ENCODE peak calls at places on chromosomes 5 and 9, in four cellular contexts. One of them, this sample, is unnamed.

GRCh38 chr5:107284822-107285510 is 385.8 kb downstream of the EFNA5 start:
- DNase-seq in neuronal stem cell: no peak
- DNase-seq in IMR-90: peak; percentile 16
- DNase-seq in mesenchymal stem cell: peak; percentile 19
- DNase-seq in this sample: peak; percentile 29

GRCh38 chr9:36543916-36544315 is 28.8 kb upstream of the MELK start:
- DNase-seq in neuronal stem cell: no peak
- DNase-seq in IMR-90: no peak
- DNase-seq in mesenchymal stem cell: no peak
- DNase-seq in this sample: no peak

GRCh38 chr9:120480707-120481106 is 99.3 kb downstream of the CDK5RAP2 start:
- DNase-seq in neuronal stem cell: no peak
- DNase-seq in IMR-90: no peak
- DNase-seq in mesenchymal stem cell: no peak
- DNase-seq in this sample: no peak

GRCh38 chr5:431711-432050 is 11.3 kb upstream of the EXOC3 start:
- DNase-seq in neuronal stem cell: no peak
- DNase-seq in IMR-90: no peak
- DNase-seq in mesenchymal stem cell: no peak
- DNase-seq in this sample: no peak

GRCh38 chr9:98572054-98572627 is 136.6 kb downstream of the GABBR2 start:
- DNase-seq in neuronal stem cell: peak; percentile 15
- DNase-seq in IMR-90: peak; percentile 36
- DNase-seq in mesenchymal stem cell: no peak
- DNase-seq in this sample: no peak

GRCh38 chr9:75979362-75979761 is 88.9 kb downstream of the PCSK5 start:
- DNase-seq in neuronal stem cell: no peak
- DNase-seq in IMR-90: peak; percentile 13
- DNase-seq in mesenchymal stem cell: peak; percentile 41
- DNase-seq in this sample: peak; percentile 72

GRCh38 chr9:78989031-78989658 is 582.6 kb upstream of the TLE4 start:
- DNase-seq in neuronal stem cell: no peak
- DNase-seq in IMR-90: peak; percentile 22
- DNase-seq in mesenchymal stem cell: no peak
- DNase-seq in this sample: no peak

GRCh38 chr9:34252670-34253459 is 74.0 kb downstream of the UBAP1 start:
- DNase-seq in neuronal stem cell: peak; percentile 61
- DNase-seq in IMR-90: peak; percentile 54
- DNase-seq in mesenchymal stem cell: peak; percentile 64
- DNase-seq in this sample: peak; percentile 75

GRCh38 chr5:14807471-14807870 is 64.1 kb downstream of the ANKH start:
- DNase-seq in neuronal stem cell: no peak
- DNase-seq in IMR-90: no peak
- DNase-seq in mesenchymal stem cell: no peak
- DNase-seq in this sample: no peak

GRCh38 chr5:27978322-27978721 is 939.9 kb upstream of the CDH9 start:
- DNase-seq in neuronal stem cell: no peak
- DNase-seq in IMR-90: no peak
- DNase-seq in mesenchymal stem cell: no peak
- DNase-seq in this sample: no peak

GRCh38 chr9:94804316-94804715 is 77.8 kb downstream of the AOPEP start:
- DNase-seq in neuronal stem cell: no peak
- DNase-seq in IMR-90: no peak
- DNase-seq in mesenchymal stem cell: no peak
- DNase-seq in this sample: no peak

GRCh38 chr9:71692337-71692736 is 76.0 kb downstream of the CEMIP2 start:
- DNase-seq in neuronal stem cell: no peak
- DNase-seq in IMR-90: peak; percentile 58
- DNase-seq in mesenchymal stem cell: no peak
- DNase-seq in this sample: no peak

GRCh38 chr9:81851340-81851739 is 76.9 kb upstream of the SPATA31D4 start:
- DNase-seq in neuronal stem cell: no peak
- DNase-seq in IMR-90: no peak
- DNase-seq in mesenchymal stem cell: no peak
- DNase-seq in this sample: no peak

GRCh38 chr9:92669527-92669889 is 423 bp downstream of the IPPK start:
- DNase-seq in neuronal stem cell: no peak
- DNase-seq in IMR-90: no peak
- DNase-seq in mesenchymal stem cell: peak; percentile 63
- DNase-seq in this sample: no peak

GRCh38 chr5:90000351-90000750 is 409.2 kb downstream of the CETN3 start:
- DNase-seq in neuronal stem cell: no peak
- DNase-seq in IMR-90: no peak
- DNase-seq in mesenchymal stem cell: no peak
- DNase-seq in this sample: peak; percentile 35

GRCh38 chr5:167653645-167654106 is 637.8 kb upstream of the WWC1 start:
- DNase-seq in neuronal stem cell: no peak
- DNase-seq in IMR-90: peak; percentile 30
- DNase-seq in mesenchymal stem cell: no peak
- DNase-seq in this sample: no peak

GRCh38 chr9:37941253-37941652 is 37.3 kb upstream of the SLC25A51 start:
- DNase-seq in neuronal stem cell: no peak
- DNase-seq in IMR-90: no peak
- DNase-seq in mesenchymal stem cell: no peak
- DNase-seq in this sample: no peak

GRCh38 chr9:19173598-19174125 is 46.4 kb upstream of the PLIN2 start:
- DNase-seq in neuronal stem cell: no peak
- DNase-seq in IMR-90: no peak
- DNase-seq in mesenchymal stem cell: no peak
- DNase-seq in this sample: no peak

GRCh38 chr5:157263586-157264090 is 2.3 kb upstream of the CYFIP2 start:
- DNase-seq in neuronal stem cell: no peak
- DNase-seq in IMR-90: no peak
- DNase-seq in mesenchymal stem cell: no peak
- DNase-seq in this sample: no peak

GRCh38 chr9:94144394-94144793 is 60.1 kb downstream of the PTPDC1 start:
- DNase-seq in neuronal stem cell: no peak
- DNase-seq in IMR-90: no peak
- DNase-seq in mesenchymal stem cell: no peak
- DNase-seq in this sample: no peak

GRCh38 chr9:70485273-70485858 is 70.9 kb upstream of the KLF9 start:
- DNase-seq in neuronal stem cell: no peak
- DNase-seq in IMR-90: no peak
- DNase-seq in mesenchymal stem cell: peak; percentile 79
- DNase-seq in this sample: no peak

GRCh38 chr9:124285903-124286291 is 28.1 kb downstream of the NEK6 start:
- DNase-seq in neuronal stem cell: no peak
- DNase-seq in IMR-90: peak; percentile 99
- DNase-seq in mesenchymal stem cell: peak; percentile 99
- DNase-seq in this sample: no peak

GRCh38 chr9:113957778-113958430 is 81.8 kb downstream of the ZNF618 start:
- DNase-seq in neuronal stem cell: no peak
- DNase-seq in IMR-90: peak; percentile 94
- DNase-seq in mesenchymal stem cell: peak; percentile 78
- DNase-seq in this sample: no peak

GRCh38 chr9:136342191-136343120 is 15.1 kb downstream of the GPSM1 start:
- DNase-seq in neuronal stem cell: peak; percentile 94
- DNase-seq in IMR-90: peak; percentile 83
- DNase-seq in mesenchymal stem cell: peak; percentile 78
- DNase-seq in this sample: peak; percentile 90
- H3K27ac ChIP-seq in neuronal stem cell: peak overlapping the region; percentile 68
- H3K27ac ChIP-seq in IMR-90: peak overlapping the region; percentile 4
- H3K27ac ChIP-seq in mesenchymal stem cell: no peak overlapping the region
- H3K27ac ChIP-seq in this sample: no peak overlapping the region

DNA sequence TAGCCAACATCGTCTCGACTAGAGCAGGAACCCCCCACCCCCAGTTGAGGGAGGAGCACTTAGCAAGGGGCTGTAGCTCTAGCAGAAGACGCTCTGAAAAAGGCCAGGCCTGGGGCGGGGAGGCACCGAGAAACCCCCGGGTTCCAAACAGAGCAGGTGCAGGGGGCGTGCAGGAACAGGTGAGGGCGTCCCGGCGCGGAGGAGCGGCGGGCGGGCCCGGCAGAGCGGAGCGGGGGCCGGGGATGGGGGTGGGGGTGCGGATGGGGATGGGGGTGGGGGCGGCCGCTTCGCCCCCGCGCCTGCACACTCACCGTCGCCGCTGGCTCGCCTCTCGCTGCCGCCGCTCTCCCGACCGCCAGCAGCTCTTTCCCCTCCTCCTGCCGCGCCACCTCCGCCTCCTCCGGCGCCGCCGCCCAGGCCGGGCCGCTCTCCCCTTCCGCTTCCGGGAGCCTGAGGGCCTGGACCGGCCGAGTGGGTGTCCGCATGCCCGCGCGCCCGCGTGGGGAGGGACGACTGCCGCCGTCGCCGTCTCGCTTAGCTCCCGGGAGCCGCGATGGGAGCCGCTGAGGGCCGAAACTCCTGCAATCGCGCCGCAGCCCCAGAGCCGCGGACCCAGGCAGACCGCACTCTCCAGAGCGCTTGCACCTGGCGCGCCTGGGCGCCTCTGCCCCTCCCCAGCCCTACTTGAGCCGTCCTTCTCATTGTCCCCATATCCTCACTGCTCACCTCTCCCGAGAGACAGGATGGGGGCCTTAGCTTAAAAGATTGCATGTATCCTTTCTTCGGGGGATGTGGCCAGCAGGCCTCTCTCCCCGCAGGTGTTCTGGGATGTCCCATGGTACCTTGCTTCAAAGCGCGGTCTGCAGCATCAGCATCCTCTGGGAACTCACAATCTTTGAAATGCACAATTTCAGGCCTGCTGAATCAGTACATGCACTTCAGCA is at the start of gene ZDHHC21:
- DNase-seq in neuronal stem cell: peak; percentile 24
- DNase-seq in IMR-90: peak; percentile 37
- DNase-seq in mesenchymal stem cell: peak; percentile 44
- DNase-seq in this sample: peak; percentile 74
- H2BK120ac ChIP-seq in neuronal stem cell: peak within 1 kb of the TSS; percentile 56
- H2BK120ac ChIP-seq in IMR-90: no peak within 1 kb of the TSS
- H2BK120ac ChIP-seq in mesenchymal stem cell: peak within 1 kb of the TSS; percentile 15
- H2BK120ac ChIP-seq in this sample: no peak within 1 kb of the TSS

GRCh38 chr9:2559212-2560152 is 62.1 kb upstream of the VLDLR start:
- DNase-seq in neuronal stem cell: no peak
- DNase-seq in IMR-90: peak; percentile 95
- DNase-seq in mesenchymal stem cell: peak; percentile 71
- DNase-seq in this sample: peak; percentile 67
- H3K27ac ChIP-seq in neuronal stem cell: no peak overlapping the region
- H3K27ac ChIP-seq in IMR-90: peak overlapping the region; percentile 93
- H3K27ac ChIP-seq in mesenchymal stem cell: peak overlapping the region; percentile 50
- H3K27ac ChIP-seq in this sample: no peak overlapping the region

GRCh38 chr5:55538621-55539020 is 3.9 kb upstream of the PLPP1 start:
- DNase-seq in neuronal stem cell: no peak
- DNase-seq in IMR-90: no peak
- DNase-seq in mesenchymal stem cell: peak; percentile 16
- DNase-seq in this sample: no peak

GRCh38 chr5:55530669-55531068 is 4.1 kb downstream of the PLPP1 start:
- DNase-seq in neuronal stem cell: no peak
- DNase-seq in IMR-90: no peak
- DNase-seq in mesenchymal stem cell: no peak
- DNase-seq in this sample: no peak

GRCh38 chr5:55533806-55534435 is 843 bp downstream of the PLPP1 start:
- DNase-seq in neuronal stem cell: peak; percentile 62
- DNase-seq in IMR-90: peak; percentile 48
- DNase-seq in mesenchymal stem cell: peak; percentile 81
- DNase-seq in this sample: peak; percentile 77

GRCh38 chr5:55535199-55535905 is 588 bp upstream of the PLPP1 start:
- DNase-seq in neuronal stem cell: no peak
- DNase-seq in IMR-90: peak; percentile 4
- DNase-seq in mesenchymal stem cell: peak; percentile 30
- DNase-seq in this sample: peak; percentile 86

GRCh38 chr5:55534436-55535198 is at the start of gene PLPP1:
- DNase-seq in neuronal stem cell: peak; percentile 90
- DNase-seq in IMR-90: peak; percentile 83
- DNase-seq in mesenchymal stem cell: peak; percentile 92
- DNase-seq in this sample: peak; percentile 93
- H2BK120ac ChIP-seq in neuronal stem cell: peak within 1 kb of the TSS; percentile 47
- H2BK120ac ChIP-seq in IMR-90: peak within 1 kb of the TSS; percentile 95
- H2BK120ac ChIP-seq in mesenchymal stem cell: peak within 1 kb of the TSS; percentile 12
- H2BK120ac ChIP-seq in this sample: no peak within 1 kb of the TSS